ENCODE peak calls at places on chromosomes 5 and 9, in eight cellular contexts. One of them, this sample, is unnamed.

GRCh38 chr9:137860361-137860760 is 17.2 kb upstream of the CACNA1B start:
- DNase-seq in heart left ventricle: no peak
- DNase-seq in iPS DF 6.9: no peak
- DNase-seq in right cardiac atrium: no peak
- DNase-seq in T-helper 17 cell: no peak
- DNase-seq in left ventricle myocardium inferior: no peak
- DNase-seq in tibial artery: no peak
- DNase-seq in CD8-positive, alpha-beta T cell: no peak
- DNase-seq in this sample: no peak

GRCh38 chr9:128892223-128892892 is 10.4 kb downstream of the LRRC8A start:
- DNase-seq in heart left ventricle: peak; percentile 87
- DNase-seq in iPS DF 6.9: no peak
- DNase-seq in right cardiac atrium: peak; percentile 95
- DNase-seq in T-helper 17 cell: no peak
- DNase-seq in left ventricle myocardium inferior: peak; percentile 88
- DNase-seq in tibial artery: peak; percentile 98
- DNase-seq in CD8-positive, alpha-beta T cell: peak; percentile 37
- DNase-seq in this sample: no peak

GRCh38 chr5:4532705-4533080 is 607.4 kb upstream of the ADAMTS16 start:
- DNase-seq in heart left ventricle: no peak
- DNase-seq in iPS DF 6.9: no peak
- DNase-seq in right cardiac atrium: no peak
- DNase-seq in T-helper 17 cell: no peak
- DNase-seq in left ventricle myocardium inferior: no peak
- DNase-seq in tibial artery: no peak
- DNase-seq in CD8-positive, alpha-beta T cell: no peak
- DNase-seq in this sample: no peak

GRCh38 chr9:17682684-17683083 is 103.8 kb downstream of the SH3GL2 start:
- DNase-seq in heart left ventricle: no peak
- DNase-seq in iPS DF 6.9: no peak
- DNase-seq in right cardiac atrium: no peak
- DNase-seq in T-helper 17 cell: no peak
- DNase-seq in left ventricle myocardium inferior: no peak
- DNase-seq in tibial artery: no peak
- DNase-seq in CD8-positive, alpha-beta T cell: no peak
- DNase-seq in this sample: no peak

GRCh38 chr5:78280261-78280660 is 14.2 kb downstream of the AP3B1 start:
- DNase-seq in heart left ventricle: no peak
- DNase-seq in iPS DF 6.9: no peak
- DNase-seq in right cardiac atrium: no peak
- DNase-seq in T-helper 17 cell: no peak
- DNase-seq in left ventricle myocardium inferior: no peak
- DNase-seq in tibial artery: no peak
- DNase-seq in CD8-positive, alpha-beta T cell: no peak
- DNase-seq in this sample: no peak

GRCh38 chr9:87883990-87884389 is 1.3 kb downstream of the SPATA31E1 start:
- DNase-seq in heart left ventricle: no peak
- DNase-seq in iPS DF 6.9: peak; percentile 25
- DNase-seq in right cardiac atrium: no peak
- DNase-seq in T-helper 17 cell: no peak
- DNase-seq in left ventricle myocardium inferior: no peak
- DNase-seq in tibial artery: no peak
- DNase-seq in CD8-positive, alpha-beta T cell: no peak
- DNase-seq in this sample: no peak

GRCh38 chr5:59596586-59597348 is 296.8 kb downstream of the PDE4D start:
- DNase-seq in heart left ventricle: no peak
- DNase-seq in iPS DF 6.9: no peak
- DNase-seq in right cardiac atrium: no peak
- DNase-seq in T-helper 17 cell: no peak
- DNase-seq in left ventricle myocardium inferior: no peak
- DNase-seq in tibial artery: no peak
- DNase-seq in CD8-positive, alpha-beta T cell: no peak
- DNase-seq in this sample: no peak

GRCh38 chr9:94169978-94170377 is 85.7 kb downstream of the PTPDC1 start:
- DNase-seq in heart left ventricle: no peak
- DNase-seq in iPS DF 6.9: no peak
- DNase-seq in right cardiac atrium: no peak
- DNase-seq in T-helper 17 cell: no peak
- DNase-seq in left ventricle myocardium inferior: no peak
- DNase-seq in tibial artery: no peak
- DNase-seq in CD8-positive, alpha-beta T cell: no peak
- DNase-seq in this sample: no peak

GRCh38 chr9:116232425-116233159 is 79.0 kb downstream of the PAPPA start:
- DNase-seq in heart left ventricle: no peak
- DNase-seq in iPS DF 6.9: no peak
- DNase-seq in right cardiac atrium: no peak
- DNase-seq in T-helper 17 cell: no peak
- DNase-seq in left ventricle myocardium inferior: no peak
- DNase-seq in tibial artery: no peak
- DNase-seq in CD8-positive, alpha-beta T cell: no peak
- DNase-seq in this sample: no peak

GRCh38 chr5:108560581-108560980 is 178.7 kb upstream of the FBXL17 start:
- DNase-seq in heart left ventricle: peak; percentile 28
- DNase-seq in iPS DF 6.9: no peak
- DNase-seq in right cardiac atrium: peak; percentile 31
- DNase-seq in T-helper 17 cell: no peak
- DNase-seq in left ventricle myocardium inferior: peak; percentile 41
- DNase-seq in tibial artery: no peak
- DNase-seq in CD8-positive, alpha-beta T cell: no peak
- DNase-seq in this sample: no peak

GRCh38 chr9:72577212-72577753 is 55.9 kb downstream of the TMC1 start:
- DNase-seq in heart left ventricle: no peak
- DNase-seq in iPS DF 6.9: no peak
- DNase-seq in right cardiac atrium: no peak
- DNase-seq in T-helper 17 cell: no peak
- DNase-seq in left ventricle myocardium inferior: no peak
- DNase-seq in tibial artery: no peak
- DNase-seq in CD8-positive, alpha-beta T cell: no peak
- DNase-seq in this sample: no peak

GRCh38 chr9:101495810-101496209 is 37.8 kb upstream of the RNF20 start:
- DNase-seq in heart left ventricle: no peak
- DNase-seq in iPS DF 6.9: no peak
- DNase-seq in right cardiac atrium: no peak
- DNase-seq in T-helper 17 cell: no peak
- DNase-seq in left ventricle myocardium inferior: no peak
- DNase-seq in tibial artery: no peak
- DNase-seq in CD8-positive, alpha-beta T cell: no peak
- DNase-seq in this sample: no peak

GRCh38 chr5:35012796-35013195 is 35.0 kb downstream of the AGXT2 start:
- DNase-seq in heart left ventricle: peak; percentile 69
- DNase-seq in iPS DF 6.9: no peak
- DNase-seq in right cardiac atrium: peak; percentile 70
- DNase-seq in T-helper 17 cell: no peak
- DNase-seq in left ventricle myocardium inferior: peak; percentile 61
- DNase-seq in tibial artery: no peak
- DNase-seq in CD8-positive, alpha-beta T cell: no peak
- DNase-seq in this sample: no peak

GRCh38 chr5:41878598-41879305 is 8.5 kb upstream of the OXCT1 start:
- DNase-seq in heart left ventricle: no peak
- DNase-seq in iPS DF 6.9: no peak
- DNase-seq in right cardiac atrium: no peak
- DNase-seq in T-helper 17 cell: no peak
- DNase-seq in left ventricle myocardium inferior: no peak
- DNase-seq in tibial artery: no peak
- DNase-seq in CD8-positive, alpha-beta T cell: no peak
- DNase-seq in this sample: no peak

GRCh38 chr9:98097836-98098235 is 21.2 kb downstream of the TRIM14 start:
- DNase-seq in heart left ventricle: no peak
- DNase-seq in iPS DF 6.9: no peak
- DNase-seq in right cardiac atrium: no peak
- DNase-seq in T-helper 17 cell: peak; percentile 56
- DNase-seq in left ventricle myocardium inferior: no peak
- DNase-seq in tibial artery: no peak
- DNase-seq in CD8-positive, alpha-beta T cell: no peak
- DNase-seq in this sample: peak; percentile 34

GRCh38 chr9:117656007-117656406 is 48.2 kb upstream of the TLR4 start:
- DNase-seq in heart left ventricle: no peak
- DNase-seq in iPS DF 6.9: no peak
- DNase-seq in right cardiac atrium: no peak
- DNase-seq in T-helper 17 cell: no peak
- DNase-seq in left ventricle myocardium inferior: no peak
- DNase-seq in tibial artery: no peak
- DNase-seq in CD8-positive, alpha-beta T cell: no peak
- DNase-seq in this sample: no peak

GRCh38 chr5:59066367-59067163 is 483.7 kb downstream of the RAB3C start:
- DNase-seq in heart left ventricle: no peak
- DNase-seq in iPS DF 6.9: no peak
- DNase-seq in right cardiac atrium: no peak
- DNase-seq in T-helper 17 cell: no peak
- DNase-seq in left ventricle myocardium inferior: no peak
- DNase-seq in tibial artery: no peak
- DNase-seq in CD8-positive, alpha-beta T cell: no peak
- DNase-seq in this sample: no peak

GRCh38 chr5:53403758-53404157 is 76.7 kb upstream of the FST start:
- DNase-seq in heart left ventricle: no peak
- DNase-seq in iPS DF 6.9: no peak
- DNase-seq in right cardiac atrium: no peak
- DNase-seq in T-helper 17 cell: no peak
- DNase-seq in left ventricle myocardium inferior: no peak
- DNase-seq in tibial artery: no peak
- DNase-seq in CD8-positive, alpha-beta T cell: no peak
- DNase-seq in this sample: no peak

GRCh38 chr5:174751154-174751990 is 27.0 kb downstream of the MSX2 start:
- DNase-seq in heart left ventricle: no peak
- DNase-seq in iPS DF 6.9: no peak
- DNase-seq in right cardiac atrium: no peak
- DNase-seq in T-helper 17 cell: no peak
- DNase-seq in left ventricle myocardium inferior: no peak
- DNase-seq in tibial artery: no peak
- DNase-seq in CD8-positive, alpha-beta T cell: no peak
- DNase-seq in this sample: no peak

GRCh38 chr5:16740046-16740445 is 123.2 kb upstream of the RETREG1 start:
- DNase-seq in heart left ventricle: no peak
- DNase-seq in iPS DF 6.9: no peak
- DNase-seq in right cardiac atrium: no peak
- DNase-seq in T-helper 17 cell: no peak
- DNase-seq in left ventricle myocardium inferior: no peak
- DNase-seq in tibial artery: no peak
- DNase-seq in CD8-positive, alpha-beta T cell: no peak
- DNase-seq in this sample: no peak

GRCh38 chr5:113118765-113119164 is 142.2 kb downstream of the DCP2 start:
- DNase-seq in heart left ventricle: no peak
- DNase-seq in iPS DF 6.9: no peak
- DNase-seq in right cardiac atrium: peak; percentile 66
- DNase-seq in T-helper 17 cell: no peak
- DNase-seq in left ventricle myocardium inferior: peak; percentile 22
- DNase-seq in tibial artery: no peak
- DNase-seq in CD8-positive, alpha-beta T cell: no peak
- DNase-seq in this sample: no peak

GRCh38 chr9:121631978-121632418 is 19.4 kb upstream of the DAB2IP start:
- DNase-seq in heart left ventricle: no peak
- DNase-seq in iPS DF 6.9: no peak
- DNase-seq in right cardiac atrium: no peak
- DNase-seq in T-helper 17 cell: no peak
- DNase-seq in left ventricle myocardium inferior: no peak
- DNase-seq in tibial artery: no peak
- DNase-seq in CD8-positive, alpha-beta T cell: no peak
- DNase-seq in this sample: no peak

GRCh38 chr5:145283101-145283500 is 552.0 kb downstream of the PRELID2 start:
- DNase-seq in heart left ventricle: no peak
- DNase-seq in iPS DF 6.9: no peak
- DNase-seq in right cardiac atrium: no peak
- DNase-seq in T-helper 17 cell: no peak
- DNase-seq in left ventricle myocardium inferior: no peak
- DNase-seq in tibial artery: no peak
- DNase-seq in CD8-positive, alpha-beta T cell: no peak
- DNase-seq in this sample: no peak

GRCh38 chr9:101791938-101792337 is 53.5 kb upstream of the GRIN3A start:
- DNase-seq in heart left ventricle: no peak
- DNase-seq in iPS DF 6.9: peak; percentile 9
- DNase-seq in right cardiac atrium: no peak
- DNase-seq in T-helper 17 cell: no peak
- DNase-seq in left ventricle myocardium inferior: no peak
- DNase-seq in tibial artery: no peak
- DNase-seq in CD8-positive, alpha-beta T cell: no peak
- DNase-seq in this sample: no peak

GRCh38 chr5:109645591-109646236 is 44.0 kb upstream of the MAN2A1 start:
- DNase-seq in heart left ventricle: no peak
- DNase-seq in iPS DF 6.9: no peak
- DNase-seq in right cardiac atrium: no peak
- DNase-seq in T-helper 17 cell: no peak
- DNase-seq in left ventricle myocardium inferior: no peak
- DNase-seq in tibial artery: no peak
- DNase-seq in CD8-positive, alpha-beta T cell: no peak
- DNase-seq in this sample: no peak

GRCh38 chr9:2170737-2171136 is 155.6 kb downstream of the SMARCA2 start:
- DNase-seq in heart left ventricle: no peak
- DNase-seq in iPS DF 6.9: no peak
- DNase-seq in right cardiac atrium: no peak
- DNase-seq in T-helper 17 cell: no peak
- DNase-seq in left ventricle myocardium inferior: no peak
- DNase-seq in tibial artery: no peak
- DNase-seq in CD8-positive, alpha-beta T cell: no peak
- DNase-seq in this sample: no peak
- H3K9me3 ChIP-seq in heart left ventricle: no peaks in the 10 kb centered on the region
- H3K9me3 ChIP-seq in iPS DF 6.9: no peaks in the 10 kb centered on the region
- H3K9me3 ChIP-seq in right cardiac atrium: no peaks in the 10 kb centered on the region
- H3K9me3 ChIP-seq in T-helper 17 cell: no peaks in the 10 kb centered on the region
- H3K9me3 ChIP-seq in left ventricle myocardium inferior: no peaks in the 10 kb centered on the region
- H3K9me3 ChIP-seq in tibial artery: no peaks in the 10 kb centered on the region
- H3K9me3 ChIP-seq in CD8-positive, alpha-beta T cell: no peaks in the 10 kb centered on the region
- H3K9me3 ChIP-seq in this sample: no peaks in the 10 kb centered on the region

GRCh38 chr9:86633904-86634303 is 279.7 kb upstream of the TUT7 start:
- DNase-seq in heart left ventricle: no peak
- DNase-seq in iPS DF 6.9: no peak
- DNase-seq in right cardiac atrium: no peak
- DNase-seq in T-helper 17 cell: no peak
- DNase-seq in left ventricle myocardium inferior: no peak
- DNase-seq in tibial artery: no peak
- DNase-seq in CD8-positive, alpha-beta T cell: no peak
- DNase-seq in this sample: no peak
- H3K9me3 ChIP-seq in heart left ventricle: no peaks in the 10 kb centered on the region
- H3K9me3 ChIP-seq in iPS DF 6.9: no peaks in the 10 kb centered on the region
- H3K9me3 ChIP-seq in right cardiac atrium: no peaks in the 10 kb centered on the region
- H3K9me3 ChIP-seq in T-helper 17 cell: no peaks in the 10 kb centered on the region
- H3K9me3 ChIP-seq in left ventricle myocardium inferior: peaks cover 3% of the 10 kb centered on the region
- H3K9me3 ChIP-seq in tibial artery: no peaks in the 10 kb centered on the region
- H3K9me3 ChIP-seq in CD8-positive, alpha-beta T cell: no peaks in the 10 kb centered on the region
- H3K9me3 ChIP-seq in this sample: no peaks in the 10 kb centered on the region

GRCh38 chr5:140780512-140780911 is 5.4 kb upstream of the PCDHA1 start:
- DNase-seq in heart left ventricle: no peak
- DNase-seq in iPS DF 6.9: no peak
- DNase-seq in right cardiac atrium: no peak
- DNase-seq in T-helper 17 cell: no peak
- DNase-seq in left ventricle myocardium inferior: no peak
- DNase-seq in tibial artery: no peak
- DNase-seq in CD8-positive, alpha-beta T cell: no peak
- DNase-seq in this sample: no peak
- H3K9me3 ChIP-seq in heart left ventricle: peaks cover 75% of the 10 kb centered on the region
- H3K9me3 ChIP-seq in iPS DF 6.9: peaks cover 1% of the 10 kb centered on the region
- H3K9me3 ChIP-seq in right cardiac atrium: peaks cover 6% of the 10 kb centered on the region
- H3K9me3 ChIP-seq in T-helper 17 cell: peaks cover 15% of the 10 kb centered on the region
- H3K9me3 ChIP-seq in left ventricle myocardium inferior: peaks cover 100% of the 10 kb centered on the region
- H3K9me3 ChIP-seq in tibial artery: no peaks in the 10 kb centered on the region
- H3K9me3 ChIP-seq in CD8-positive, alpha-beta T cell: peaks cover 11% of the 10 kb centered on the region
- H3K9me3 ChIP-seq in this sample: peaks cover 5% of the 10 kb centered on the region

DNA sequence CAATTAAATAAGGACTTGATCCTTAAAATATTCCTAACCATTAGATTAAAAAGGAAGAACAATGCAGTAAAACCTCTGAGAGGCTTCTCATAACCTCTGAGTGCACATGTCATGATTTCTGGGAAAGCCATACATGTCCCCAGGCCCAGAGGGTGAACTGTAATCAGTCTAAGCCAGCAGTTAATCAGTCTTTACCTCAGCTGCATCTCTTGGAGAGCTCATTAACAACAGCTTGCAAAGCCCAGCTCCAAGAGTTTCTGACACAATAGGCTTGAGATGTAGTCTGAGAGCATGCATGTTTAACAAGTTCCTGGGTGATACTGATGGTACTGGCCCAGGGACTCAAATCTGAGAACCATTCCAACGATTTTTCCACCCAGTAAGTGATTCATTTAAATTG is 392.1 kb downstream of the DNAH5 start:
- DNase-seq in heart left ventricle: no peak
- DNase-seq in iPS DF 6.9: no peak
- DNase-seq in right cardiac atrium: no peak
- DNase-seq in T-helper 17 cell: no peak
- DNase-seq in left ventricle myocardium inferior: no peak
- DNase-seq in tibial artery: no peak
- DNase-seq in CD8-positive, alpha-beta T cell: no peak
- DNase-seq in this sample: no peak
- H3K9me3 ChIP-seq in heart left ventricle: no peaks in the 10 kb centered on the region
- H3K9me3 ChIP-seq in iPS DF 6.9: no peaks in the 10 kb centered on the region
- H3K9me3 ChIP-seq in right cardiac atrium: peaks cover 2% of the 10 kb centered on the region
- H3K9me3 ChIP-seq in T-helper 17 cell: no peaks in the 10 kb centered on the region
- H3K9me3 ChIP-seq in left ventricle myocardium inferior: no peaks in the 10 kb centered on the region
- H3K9me3 ChIP-seq in tibial artery: no peaks in the 10 kb centered on the region
- H3K9me3 ChIP-seq in CD8-positive, alpha-beta T cell: no peaks in the 10 kb centered on the region
- H3K9me3 ChIP-seq in this sample: no peaks in the 10 kb centered on the region